ENCODE peak calls at places on chromosome 21, in five cellular contexts. G is GM06990, R is foreskin fibroblast, C is HFF-Myc, A is astrocyte of the spinal cord. D is an unnamed sample.

GRCh38 chr21:33815153-33815707 is 100.4 kb downstream of the ATP5PO start:
- DNase-seq in G (no peak), R (no peak), C (no peak), A (no peak), D (no peak)

GRCh38 chr21:28078126-28078525 is 914.6 kb downstream of the LTN1 start:
- DNase-seq in G (no peak), R (no peak), C (no peak), A (no peak), D (no peak)

GRCh38 chr21:27953328-27954045 is 986.6 kb upstream of the ADAMTS5 start:
- DNase-seq in G (no peak), R (peak; percentile 36), C (no peak), A (no peak), D (no peak)

GRCh38 chr21:29351691-29352090 is 53.0 kb downstream of the BACH1 start:
- DNase-seq in G (no peak), R (peak; percentile 45), C (no peak), A (peak; percentile 77), D (no peak)

GRCh38 chr21:38082936-38083335 is 166.7 kb upstream of the KCNJ6 start:
- DNase-seq in G (no peak), R (no peak), C (no peak), A (no peak), D (no peak)

GRCh38 chr21:36791695-36792451 is 93.0 kb downstream of the SIM2 start:
- DNase-seq in G (no peak), R (no peak), C (no peak), A (no peak), D (no peak)

GRCh38 chr21:37219766-37220432 is 47.2 kb downstream of the VPS26C start:
- DNase-seq in G (no peak), R (no peak), C (no peak), A (no peak), D (no peak)

GRCh38 chr21:39788383-39788782 is 43.4 kb downstream of the IGSF5 start:
- DNase-seq in G (no peak), R (peak; percentile 21), C (peak; percentile 24), A (peak; percentile 89), D (no peak)

GRCh38 chr21:39350094-39351006 is 1.5 kb upstream of the HMGN1 start:
- DNase-seq in G (no peak), R (peak; percentile 26), C (no peak), A (no peak), D (no peak)

GRCh38 chr21:38171723-38172344 is 85.0 kb upstream of the KCNJ15 start:
- DNase-seq in G (no peak), R (peak; percentile 56), C (peak; percentile 69), A (peak; percentile 69), D (no peak)

GRCh38 chr21:29423051-29423450 is 124.3 kb downstream of the BACH1 start:
- DNase-seq in G (no peak), R (no peak), C (no peak), A (no peak), D (no peak)

GRCh38 chr21:17783816-17784598 is 35.1 kb downstream of the C21orf91 start:
- DNase-seq in G (peak; percentile 78), R (no peak), C (no peak), A (no peak), D (no peak)

GRCh38 chr21:30710499-30710898 is 8.1 kb downstream of the KRTAP21-3 start:
- DNase-seq in G (no peak), R (no peak), C (no peak), A (no peak), D (no peak)

GRCh38 chr21:24852610-24853195 is 754.6 kb downstream of the MRPL39 start:
- DNase-seq in G (no peak), R (no peak), C (no peak), A (no peak), D (no peak)

GRCh38 chr21:22044431-22044830 is 1046.2 kb downstream of the NCAM2 start:
- DNase-seq in G (no peak), R (no peak), C (no peak), A (no peak), D (no peak)

GRCh38 chr21:39080366-39080765 is 102.9 kb downstream of the PSMG1 start:
- DNase-seq in G (no peak), R (no peak), C (no peak), A (no peak), D (no peak)

GRCh38 chr21:37874904-37875780 is 41.1 kb downstream of the KCNJ6 start:
- DNase-seq in G (no peak), R (no peak), C (no peak), A (no peak), D (no peak)

GRCh38 chr21:38839683-38840286 is 34.1 kb downstream of the ETS2 start:
- DNase-seq in G (no peak), R (peak; percentile 86), C (peak; percentile 36), A (peak; percentile 96), D (no peak)

GRCh38 chr21:24224411-24224810 is 1382.9 kb downstream of the MRPL39 start:
- DNase-seq in G (no peak), R (no peak), C (no peak), A (no peak), D (no peak)

GRCh38 chr21:41764558-41765392 is 2.1 kb downstream of the RIPK4 start:
- DNase-seq in G (no peak), R (no peak), C (no peak), A (no peak), D (no peak)

GRCh38 chr21:23374155-23374554 is 2233.1 kb downstream of the MRPL39 start:
- DNase-seq in G (no peak), R (no peak), C (no peak), A (no peak), D (no peak)

GRCh38 chr21:34020005-34020847 is 53.2 kb upstream of the MRPS6 start:
- DNase-seq in G (peak; percentile 79), R (no peak), C (no peak), A (no peak), D (peak; percentile 21)

GRCh38 chr21:41316641-41317392 is at the start of gene FAM3B:
- DNase-seq in G (no peak), R (no peak), C (no peak), A (no peak), D (no peak)

GRCh38 chr21:27578741-27579265 is 611.9 kb upstream of the ADAMTS5 start:
- DNase-seq in G (no peak), R (no peak), C (no peak), A (no peak), D (no peak)

GRCh38 chr21:33041981-33042380 is 16.2 kb downstream of the OLIG2 start:
- DNase-seq in G (no peak), R (no peak), C (no peak), A (no peak), D (no peak)

GRCh38 chr21:37548521-37548981 is 182.0 kb downstream of the DYRK1A start:
- DNase-seq in G (no peak), R (no peak), C (no peak), A (no peak), D (no peak)

GRCh38 chr21:34034369-34035014 is 38.9 kb upstream of the MRPS6 start:
- DNase-seq in G (no peak), R (peak; percentile 20), C (no peak), A (no peak), D (no peak)

GRCh38 chr21:39687069-39687468 is 57.9 kb upstream of the IGSF5 start:
- DNase-seq in G (no peak), R (no peak), C (no peak), A (no peak), D (no peak)

GRCh38 chr21:38733973-38734546 is 71.7 kb upstream of the ETS2 start:
- DNase-seq in G (peak; percentile 38), R (peak; percentile 88), C (peak; percentile 48), A (peak; percentile 80), D (peak; percentile 79)

GRCh38 chr21:28805885-28806284 is 186.8 kb downstream of the LTN1 start:
- DNase-seq in G (no peak), R (peak; percentile 93), C (peak; percentile 46), A (peak; percentile 62), D (no peak)

GRCh38 chr21:40337981-40338380 is 470.7 kb downstream of the PCP4 start:
- DNase-seq in G (no peak), R (no peak), C (no peak), A (no peak), D (no peak)

GRCh38 chr21:41647806-41648561 is 118.9 kb downstream of the RIPK4 start:
- DNase-seq in G (no peak), R (no peak), C (no peak), A (no peak), D (no peak)

GRCh38 chr21:38057626-38058025 is 141.4 kb upstream of the KCNJ6 start:
- DNase-seq in G (no peak), R (no peak), C (no peak), A (no peak), D (no peak)

GRCh38 chr21:28856588-28857250 is 136.0 kb downstream of the LTN1 start:
- DNase-seq in G (no peak), R (peak; percentile 8), C (no peak), A (no peak), D (no peak)

GRCh38 chr21:32741336-32741735 is 13.5 kb upstream of the SYNJ1 start:
- DNase-seq in G (no peak), R (no peak), C (no peak), A (no peak), D (no peak)

DNA sequence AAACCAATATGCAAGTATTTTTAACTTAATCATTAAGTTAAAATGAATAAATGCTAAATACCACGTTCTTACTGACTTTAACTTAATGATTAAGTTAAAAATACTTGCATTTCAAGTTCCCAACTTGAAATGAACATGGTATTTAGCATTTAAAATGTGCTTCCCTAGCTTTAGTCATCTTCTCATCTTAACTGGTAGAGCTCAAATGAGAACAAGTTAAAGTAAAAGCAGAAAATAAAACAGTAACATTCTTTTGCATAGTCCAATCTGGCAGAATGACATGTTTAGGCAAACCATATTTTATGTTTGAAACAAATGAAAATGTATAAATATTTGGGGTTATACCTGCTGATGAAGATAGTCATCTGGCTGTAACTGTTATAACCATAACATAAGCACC is 186.0 kb downstream of the APP start:
- DNase-seq in G (no peak), R (no peak), C (no peak), A (no peak), D (no peak)
- TF ChIP-seq CTCF in G (no peak), R (no peak), C (no peak), A (no peak), D (no peak)

GRCh38 chr21:35616090-35616489 is 444.2 kb downstream of the SETD4 start:
- DNase-seq in G (no peak), R (peak; percentile 78), C (no peak), A (peak; percentile 75), D (no peak)
- TF ChIP-seq CTCF in G (peak; percentile 14), R (peak; percentile 28), C (peak; percentile 22), A (peak; percentile 54), D (peak; percentile 48)

DNA sequence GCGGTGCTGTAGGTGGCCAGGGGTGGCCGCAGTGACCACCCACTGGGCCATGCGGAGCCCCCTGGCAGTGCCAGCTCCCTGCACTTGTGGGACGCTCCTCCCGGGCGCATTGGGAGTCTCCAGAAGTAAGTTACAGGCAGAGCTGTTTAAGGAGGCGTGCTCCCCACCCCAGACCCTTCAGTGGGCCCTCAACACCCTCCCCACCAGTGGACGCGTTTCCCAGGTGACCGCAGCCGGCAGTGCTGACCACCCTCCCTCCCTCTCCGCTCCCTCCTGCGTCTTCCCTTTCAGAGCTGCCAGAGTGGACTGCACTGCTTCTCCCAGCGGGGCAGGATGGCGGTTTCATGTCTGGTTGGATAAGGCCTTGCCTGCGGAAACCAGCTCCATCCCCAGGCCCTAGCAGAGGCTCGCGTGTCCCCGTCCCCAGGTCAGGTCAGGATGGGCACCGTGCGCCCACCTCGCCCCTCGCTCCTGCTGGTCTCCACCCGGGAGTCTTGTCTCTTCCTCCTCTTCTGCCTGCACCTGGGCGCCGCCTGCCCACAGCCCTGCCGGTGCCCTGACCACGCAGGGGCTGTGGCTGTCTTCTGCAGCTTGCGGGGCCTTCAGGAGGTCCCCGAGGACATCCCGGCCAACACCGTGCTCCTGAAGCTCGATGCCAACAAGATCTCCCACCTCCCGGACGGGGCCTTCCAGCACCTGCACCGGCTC is 1.1 kb downstream of the LRRC3 start:
- DNase-seq in G (no peak), R (no peak), C (no peak), A (no peak), D (no peak)
- TF ChIP-seq CTCF in G (no peak), R (no peak), C (no peak), A (no peak), D (no peak)

GRCh38 chr21:42830456-42831455 is 48.6 kb downstream of the WDR4 start:
- DNase-seq in G (no peak), R (no peak), C (no peak), A (no peak), D (peak; percentile 12)
- TF ChIP-seq CTCF in G (peak; percentile 17), R (no peak), C (no peak), A (no peak), D (no peak)